ENCODE peak calls at places on chromosomes 12 and 14, in six cellular contexts. Y is mucosa of descending colon, Z is upper lobe of left lung, M is esophagus squamous epithelium, D is Caco-2, C is heart right ventricle. L is an unnamed sample. For H3K4me1, the result is how much of the 10 kb centered on the place peaks cover.

GRCh38 chr12:3838065-3838464 is 35.1 kb downstream of the PARP11 start:
- DNase-seq in C (no peak), Y (no peak), M (no peak), Z (no peak), D (no peak), L (no peak)

GRCh38 chr12:70122804-70123203 is 120.4 kb upstream of the CNOT2 start:
- DNase-seq in M (no peak), Z (no peak), C (no peak), D (no peak), Y (no peak), L (no peak)

GRCh38 chr12:113092478-113093408 is 36.2 kb downstream of the DTX1 start:
- DNase-seq in D (no peak), C (peak), Z (peak), Y (peak), M (no peak), L (no peak)

GRCh38 chr12:113479578-113480335 is 8.1 kb upstream of the LHX5 start:
- DNase-seq in Y (no peak), C (peak), Z (peak), M (no peak), D (no peak), L (peak)

GRCh38 chr12:102023343-102023930 is 38.4 kb downstream of the WASHC3 start:
- DNase-seq in D (no peak), Y (no peak), C (no peak), M (no peak), Z (no peak), L (no peak)

GRCh38 chr14:67738740-67739504 is 37.2 kb downstream of the RDH12 start:
- DNase-seq in Z (no peak), C (peak), M (no peak), Y (peak), D (peak), L (no peak)

GRCh38 chr12:123971770-123972447 is 722 bp downstream of the CCDC92 start:
- DNase-seq in C (peak), D (peak), M (no peak), Y (peak), Z (peak), L (peak)

GRCh38 chr12:46549527-46550265 is 177.1 kb upstream of the SLC38A2 start:
- DNase-seq in D (no peak), C (no peak), Z (no peak), M (no peak), Y (no peak), L (no peak)

DNA sequence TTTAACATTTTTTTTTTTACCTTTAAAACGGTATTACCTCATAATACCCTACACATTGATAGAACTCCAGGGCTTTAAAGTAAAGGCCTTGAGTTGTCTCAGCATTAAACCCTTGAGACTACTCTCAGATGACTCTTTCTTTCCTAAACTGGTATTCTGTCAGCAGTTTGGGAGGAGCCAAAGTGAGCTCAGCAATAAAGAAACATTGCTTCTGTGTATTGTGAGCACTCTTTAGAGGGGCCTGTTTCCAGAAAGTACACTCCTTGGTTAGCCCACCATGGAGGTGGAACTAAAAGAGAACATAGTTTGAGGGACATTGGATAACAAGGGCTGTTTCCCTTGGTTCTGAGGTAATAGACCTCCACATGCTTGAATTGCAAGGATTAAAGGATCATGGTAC is 20.4 kb downstream of the MAP3K12 start:
- DNase-seq in M (no peak), C (no peak), Z (no peak), Y (no peak), D (no peak), L (no peak)
- H3K4me3 ChIP-seq in M (no peak), C (no peak), Z (no peak), Y (no peak), D (no peak), L (no peak)

GRCh38 chr12:110379201-110379600 is 24.3 kb downstream of the ANAPC7 start:
- DNase-seq in Z (no peak), Y (no peak), C (no peak), M (no peak), D (no peak), L (no peak)
- H3K4me1 ChIP-seq in Z (under half), Y (under half), C (under half), M (under half), D (under half), L (under half)

DNA sequence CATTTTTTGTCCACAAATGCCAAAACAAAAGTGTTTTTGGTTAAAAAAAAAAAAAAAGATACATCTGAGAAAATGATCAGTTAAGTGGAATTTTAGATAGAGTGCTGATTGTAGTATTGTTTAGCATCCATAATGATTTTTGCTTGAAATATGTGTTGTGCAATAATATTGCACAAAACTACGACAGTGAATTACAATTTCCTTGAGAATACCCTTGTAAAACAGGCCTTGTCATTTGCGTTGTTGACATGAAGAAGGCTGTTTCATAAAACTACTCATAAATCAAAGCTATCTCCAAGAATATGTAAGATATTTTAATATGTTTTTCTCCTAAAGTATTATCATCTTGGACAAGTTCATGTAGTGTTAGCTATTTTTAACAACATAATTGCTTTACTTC is 1077.0 kb downstream of the LRFN5 start:
- DNase-seq in M (no peak), Y (no peak), C (no peak), Z (no peak), D (no peak), L (no peak)
- H3K4me3 ChIP-seq in M (no peak), Y (no peak), C (no peak), Z (no peak), D (no peak), L (no peak)

GRCh38 chr14:91244501-91244901 is at the start of gene GPR68:
- DNase-seq in M (no peak), Y (peak), D (no peak), Z (peak), C (peak), L (peak)

GRCh38 chr14:91243098-91243483 is 1.4 kb downstream of the GPR68 start:
- DNase-seq in D (no peak), Z (no peak), C (no peak), Y (no peak), M (no peak), L (no peak)

GRCh38 chr14:91242635-91243034 is 1.9 kb downstream of the GPR68 start:
- DNase-seq in Y (no peak), Z (no peak), D (no peak), C (no peak), M (no peak), L (no peak)

GRCh38 chr14:91246051-91246852 is 1.7 kb upstream of the GPR68 start:
- DNase-seq in D (no peak), Y (no peak), M (no peak), C (no peak), Z (peak), L (peak)

GRCh38 chr14:91245029-91245428 is 525 bp upstream of the GPR68 start:
- DNase-seq in Z (no peak), C (no peak), M (no peak), Y (peak), D (no peak), L (peak)
- H3K4me1 ChIP-seq in Z (under half), C (under half), M (under half), Y (under half), D (under half), L (half or more)

GRCh38 chr12:89384750-89385273 is 32.5 kb upstream of the DUSP6 start:
- DNase-seq in C (no peak), M (no peak), D (no peak), Y (no peak), Z (no peak), L (no peak)

GRCh38 chr12:89382366-89382765 is 30.1 kb upstream of the DUSP6 start:
- DNase-seq in M (no peak), D (no peak), Z (no peak), Y (no peak), C (no peak), L (no peak)

GRCh38 chr12:89385965-89386537 is 33.8 kb upstream of the DUSP6 start:
- DNase-seq in M (no peak), Y (no peak), D (no peak), Z (no peak), C (no peak), L (no peak)

GRCh38 chr12:89383235-89384049 is 31.1 kb upstream of the DUSP6 start:
- DNase-seq in C (no peak), D (peak), M (no peak), Z (no peak), Y (no peak), L (no peak)

GRCh38 chr12:89384050-89384749 is 31.9 kb upstream of the DUSP6 start:
- DNase-seq in C (peak), M (no peak), D (no peak), Y (peak), Z (no peak), L (no peak)
- H3K4me3 ChIP-seq in C (no peak), M (no peak), D (no peak), Y (no peak), Z (no peak), L (no peak)

GRCh38 chr12:50584135-50584534 is 79.3 kb downstream of the DIP2B start:
- DNase-seq in Y (no peak), Z (no peak), D (no peak), C (no peak), M (no peak), L (no peak)

GRCh38 chr12:50574621-50575348 is 70.0 kb downstream of the DIP2B start:
- DNase-seq in D (no peak), M (no peak), C (no peak), Y (no peak), Z (no peak), L (no peak)

GRCh38 chr12:50581226-50582184 is 76.7 kb downstream of the DIP2B start:
- DNase-seq in M (no peak), D (no peak), Z (no peak), C (no peak), Y (no peak), L (no peak)

GRCh38 chr12:50579757-50580267 is 75.0 kb downstream of the DIP2B start:
- DNase-seq in M (no peak), D (no peak), C (no peak), Z (no peak), Y (no peak), L (no peak)

GRCh38 chr12:50580436-50580835 is 75.7 kb downstream of the DIP2B start:
- DNase-seq in Z (no peak), Y (no peak), M (no peak), D (no peak), C (no peak), L (no peak)
- H3K4me1 ChIP-seq in Z (under half), Y (under half), M (under half), D (under half), C (under half), L (under half)

DNA sequence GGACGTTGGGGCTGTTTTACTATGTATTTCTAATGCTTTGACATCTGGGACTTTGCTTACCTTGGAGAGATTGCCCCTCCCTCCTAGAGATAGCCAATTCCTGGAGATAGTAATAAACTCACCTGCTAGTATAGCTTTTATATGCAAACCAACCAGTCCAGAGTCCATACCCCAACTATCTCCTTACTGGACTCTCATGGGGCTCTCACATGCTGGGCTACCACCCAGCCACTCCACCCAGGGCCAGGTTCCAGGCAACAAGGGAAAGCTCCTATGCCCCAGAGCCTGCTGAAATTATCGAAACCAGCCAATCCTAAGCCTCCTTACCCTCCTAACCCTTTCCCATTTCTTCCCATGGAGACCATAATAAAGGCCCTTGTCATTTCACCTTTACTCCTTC is 25.5 kb upstream of the MGP start:
- DNase-seq in Y (peak), Z (no peak), D (no peak), C (no peak), M (no peak), L (no peak)
- H3K4me3 ChIP-seq in Y (no peak), Z (no peak), D (no peak), C (no peak), M (no peak), L (no peak)